ENCODE peak calls at places on chromosomes 16 and 17, in five cellular contexts. T is breast epithelium, G is heart left ventricle, J is ovary, U is GM12891. R is an unnamed sample.

GRCh38 chr17:80889897-80890550 is 101.6 kb upstream of the CHMP6 start:
- DNase-seq in G (no peak), U (no peak), T (no peak), J (no peak), R (no peak)

GRCh38 chr17:18353541-18353940 is 9.8 kb downstream of the SHMT1 start:
- DNase-seq in J (no peak), T (no peak), U (no peak), G (no peak), R (no peak)

GRCh38 chr17:77834170-77835115 is 124.1 kb upstream of the TNRC6C start:
- DNase-seq in T (peak; percentile 35), J (no peak), U (peak; percentile 66), G (peak; percentile 84), R (peak; percentile 63)

GRCh38 chr17:8079291-8080207 is 8.0 kb downstream of the ALOX12B start:
- DNase-seq in J (peak; percentile 80), U (peak; percentile 97), G (peak; percentile 86), T (no peak), R (peak; percentile 94)

GRCh38 chr16:3004781-3005284 is 7.9 kb upstream of the CLDN9 start:
- DNase-seq in J (no peak), T (no peak), U (no peak), G (no peak), R (no peak)

GRCh38 chr17:78873519-78874340 is 29.3 kb downstream of the CEP295NL start:
- DNase-seq in J (no peak), G (no peak), U (no peak), T (no peak), R (no peak)

GRCh38 chr16:68382296-68382718 is 66.0 kb downstream of the SMPD3 start:
- DNase-seq in J (no peak), T (no peak), U (peak; percentile 65), G (peak; percentile 37), R (peak; percentile 56)

GRCh38 chr17:35117984-35118383 is 1.7 kb downstream of the RAD51D start:
- DNase-seq in J (no peak), G (no peak), U (no peak), T (no peak), R (no peak)

GRCh38 chr16:84194470-84195200 is 3.7 kb downstream of the ADAD2 start:
- DNase-seq in G (no peak), U (no peak), T (no peak), J (no peak), R (no peak)

GRCh38 chr16:17474037-17474436 is 3.3 kb upstream of the XYLT1 start:
- DNase-seq in T (no peak), G (no peak), U (no peak), J (peak; percentile 30), R (no peak)

GRCh38 chr16:75402821-75403475 is 30.4 kb downstream of the CFDP1 start:
- DNase-seq in J (no peak), T (no peak), G (no peak), U (no peak), R (no peak)

GRCh38 chr17:39484178-39484577 is 22.9 kb downstream of the CDK12 start:
- DNase-seq in U (no peak), J (no peak), G (no peak), T (no peak), R (no peak)

GRCh38 chr16:19737306-19737975 is 19.4 kb downstream of the IQCK start:
- DNase-seq in G (no peak), J (no peak), T (no peak), U (no peak), R (no peak)

GRCh38 chr17:54785643-54786258 is 114.9 kb upstream of the TOM1L1 start:
- DNase-seq in G (no peak), T (no peak), J (no peak), U (no peak), R (no peak)

GRCh38 chr17:76909971-76910760 is 42.0 kb downstream of the MGAT5B start:
- DNase-seq in G (no peak), T (peak; percentile 20), U (peak; percentile 54), J (peak; percentile 41), R (no peak)

GRCh38 chr16:23826528-23827244 is 9.1 kb upstream of the PRKCB start:
- DNase-seq in T (no peak), U (peak; percentile 34), G (no peak), J (no peak), R (no peak)

GRCh38 chr17:81251091-81251942 is 12.2 kb downstream of the NDUFAF8 start:
- DNase-seq in J (no peak), T (no peak), G (peak; percentile 30), U (no peak), R (no peak)

GRCh38 chr17:18916816-18917496 is 35.0 kb upstream of the SLC5A10 start:
- DNase-seq in T (no peak), G (no peak), U (no peak), J (no peak), R (no peak)

GRCh38 chr17:45043268-45043681 is 8.2 kb downstream of the DCAKD start:
- DNase-seq in U (no peak), T (peak; percentile 92), J (no peak), G (no peak), R (no peak)

GRCh38 chr16:88358033-88358481 is 24.7 kb upstream of the ZNF469 start:
- DNase-seq in T (no peak), J (no peak), U (no peak), G (peak; percentile 58), R (no peak)

GRCh38 chr16:12674096-12674495 is 129.6 kb downstream of the CPPED1 start:
- DNase-seq in T (no peak), J (no peak), G (no peak), U (no peak), R (no peak)

GRCh38 chr17:57988301-57989010 is 402 bp upstream of the VEZF1 start:
- DNase-seq in U (peak; percentile 74), J (peak; percentile 83), G (peak; percentile 87), T (peak; percentile 56), R (peak; percentile 87)

GRCh38 chr17:57985675-57985974 is 2.4 kb downstream of the VEZF1 start:
- DNase-seq in J (no peak), T (no peak), U (no peak), G (no peak), R (no peak)

GRCh38 chr17:57984936-57985674 is 2.9 kb downstream of the VEZF1 start:
- DNase-seq in U (no peak), T (no peak), J (no peak), G (no peak), R (no peak)

GRCh38 chr17:57987582-57988300 is at the start of gene VEZF1:
- DNase-seq in U (peak; percentile 73), T (peak; percentile 54), G (peak; percentile 90), J (peak; percentile 87), R (peak; percentile 72)

GRCh38 chr17:57986841-57987581 is 1.0 kb downstream of the VEZF1 start:
- DNase-seq in J (peak; percentile 70), U (no peak), T (peak; percentile 43), G (no peak), R (no peak)
- TF ChIP-seq POLR2A in J (no peak), U (no peak), T (no peak), G (no peak), R (no peak)

GRCh38 chr17:67366193-67367157 is at the start of gene PSMD12:
- DNase-seq in G (peak; percentile 98), J (peak; percentile 95), U (peak; percentile 89), T (peak; percentile 91), R (peak; percentile 93)
- TF ChIP-seq POLR2A in G (peak; percentile 75), J (peak; percentile 76), U (peak; percentile 89), T (peak; percentile 53), R (peak; percentile 97)

DNA sequence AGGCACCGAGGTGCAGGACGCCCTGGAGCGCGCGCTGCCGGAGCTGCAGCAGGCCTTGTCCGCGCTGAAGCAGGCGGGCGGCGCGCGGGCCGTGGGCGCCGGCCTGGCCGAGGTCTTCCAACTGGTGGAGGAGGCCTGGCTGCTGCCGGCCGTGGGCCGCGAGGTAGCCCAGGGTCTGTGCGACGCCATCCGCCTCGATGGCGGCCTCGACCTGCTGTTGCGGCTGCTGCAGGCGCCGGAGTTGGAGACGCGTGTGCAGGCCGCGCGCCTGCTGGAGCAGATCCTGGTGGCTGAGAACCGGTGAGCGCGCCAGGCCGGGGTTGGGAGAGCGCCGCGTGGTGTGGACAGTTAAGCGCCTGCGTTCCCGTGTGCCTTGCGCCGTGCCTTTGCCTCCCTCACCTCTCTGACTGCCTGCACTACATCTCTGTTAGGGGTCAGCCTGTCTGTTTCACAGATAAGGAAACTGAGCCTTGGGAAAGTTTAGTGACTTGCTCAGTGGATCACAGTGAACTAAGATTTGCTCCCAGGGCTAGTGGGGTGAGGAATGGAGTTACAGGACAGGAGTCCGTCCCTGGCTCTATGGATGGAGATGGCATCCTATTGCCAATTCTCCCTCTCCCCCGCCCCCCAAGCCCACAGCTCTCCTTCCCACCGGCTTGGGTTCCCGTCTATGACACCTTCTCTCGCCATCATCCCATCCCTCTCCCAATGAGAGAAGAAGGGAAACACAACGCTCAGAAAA is 880 bp downstream of the SARM1 start:
- DNase-seq in U (peak; percentile 52), J (peak; percentile 48), G (no peak), T (no peak), R (peak; percentile 54)
- TF ChIP-seq POLR2A in U (no peak), J (no peak), G (no peak), T (no peak), R (no peak)

GRCh38 chr16:58249780-58250478 is 44.9 kb downstream of the PRSS54 start:
- DNase-seq in T (peak; percentile 63), U (peak; percentile 82), G (peak; percentile 85), J (peak; percentile 77), R (peak; percentile 86)
- TF ChIP-seq POLR2A in T (no peak), U (peak; percentile 54), G (no peak), J (no peak), R (no peak)

GRCh38 chr17:1073241-1073962 is 76.5 kb downstream of the TIMM22 start:
- DNase-seq in J (no peak), G (peak; percentile 47), U (no peak), T (no peak), R (no peak)

GRCh38 chr17:1076299-1076981 is 79.5 kb downstream of the TIMM22 start:
- DNase-seq in U (no peak), G (peak; percentile 24), J (no peak), T (no peak), R (no peak)

GRCh38 chr17:1076982-1077302 is 80.0 kb downstream of the TIMM22 start:
- DNase-seq in G (no peak), J (no peak), U (no peak), T (no peak), R (no peak)

GRCh38 chr17:1072551-1072961 is 75.6 kb downstream of the TIMM22 start:
- DNase-seq in U (no peak), G (peak; percentile 39), J (no peak), T (no peak), R (no peak)

DNA sequence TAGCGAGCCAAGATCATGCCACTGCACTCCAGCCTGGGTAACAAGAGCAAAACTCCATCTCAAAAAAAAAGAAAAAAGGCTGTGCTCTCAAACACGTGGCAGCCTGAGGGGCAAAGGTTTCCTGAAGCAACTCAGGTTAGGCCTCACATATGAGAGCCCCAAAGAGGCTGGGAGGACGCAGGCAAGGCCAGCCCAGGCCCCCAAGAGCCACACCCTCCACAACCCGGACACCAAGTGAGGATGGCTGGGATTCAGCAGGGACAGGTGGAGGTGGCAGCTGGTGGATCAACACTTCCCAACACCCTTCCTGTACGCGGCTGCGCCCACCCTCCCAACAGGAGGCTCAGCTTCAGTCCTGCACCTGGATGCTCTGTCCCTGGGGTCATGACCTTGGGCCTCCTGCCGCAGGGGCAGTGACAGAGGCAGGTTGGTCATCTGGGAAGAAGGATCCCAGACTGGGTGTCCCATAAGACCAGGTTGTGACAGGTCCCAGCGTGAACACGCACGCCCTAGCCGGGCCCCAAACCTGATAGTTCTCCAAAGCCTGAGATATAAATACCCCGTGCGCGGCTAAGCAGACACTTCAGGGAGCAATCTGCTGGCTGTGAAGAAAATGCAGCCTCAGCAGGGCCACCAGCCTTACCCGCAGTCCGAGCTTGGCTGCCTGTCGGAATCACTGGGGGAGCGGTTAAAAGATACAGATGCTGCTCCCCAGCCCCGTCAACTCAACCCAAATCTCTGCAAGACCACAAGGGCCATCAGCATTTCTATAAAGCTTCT is 78.1 kb downstream of the TIMM22 start:
- DNase-seq in J (no peak), U (no peak), T (no peak), G (peak; percentile 64), R (no peak)
- TF ChIP-seq POLR2A in J (no peak), U (no peak), T (no peak), G (no peak), R (no peak)

R was measured in GM12892.